ENCODE peak calls at places on chromosomes 11 and 22, in six cellular contexts. One of them, this sample, is unnamed.

GRCh38 chr11:777288-778255 is at the start of gene GATD1:
- DNase-seq in EL: peak
- DNase-seq in Right ventricle myocardium superior: peak
- DNase-seq in pancreas: peak
- DNase-seq in stimulated activated CD4-positive, alpha-beta T cell treated with anti-CD3 and anti-CD28 coated beads, Interleukin-4, amount 100 ng/mL, for 24 hours: peak
- DNase-seq in H1: peak
- DNase-seq in this sample: peak

GRCh38 chr11:65593518-65594414 is 1.8 kb downstream of the KCNK7 start:
- DNase-seq in EL: no peak
- DNase-seq in Right ventricle myocardium superior: peak
- DNase-seq in pancreas: no peak
- DNase-seq in stimulated activated CD4-positive, alpha-beta T cell treated with anti-CD3 and anti-CD28 coated beads, Interleukin-4, amount 100 ng/mL, for 24 hours: peak
- DNase-seq in H1: no peak
- DNase-seq in this sample: peak

GRCh38 chr11:128653828-128654231 is 40.0 kb upstream of the FLI1 start:
- DNase-seq in EL: peak
- DNase-seq in Right ventricle myocardium superior: peak
- DNase-seq in pancreas: peak
- DNase-seq in stimulated activated CD4-positive, alpha-beta T cell treated with anti-CD3 and anti-CD28 coated beads, Interleukin-4, amount 100 ng/mL, for 24 hours: no peak
- DNase-seq in H1: peak
- DNase-seq in this sample: peak

GRCh38 chr11:34859496-34859895 is 56.7 kb downstream of the APIP start:
- DNase-seq in EL: no peak
- DNase-seq in Right ventricle myocardium superior: no peak
- DNase-seq in pancreas: no peak
- DNase-seq in stimulated activated CD4-positive, alpha-beta T cell treated with anti-CD3 and anti-CD28 coated beads, Interleukin-4, amount 100 ng/mL, for 24 hours: no peak
- DNase-seq in H1: no peak
- DNase-seq in this sample: no peak

GRCh38 chr22:27149886-27150529 is 492.6 kb downstream of the MIAT start:
- DNase-seq in EL: no peak
- DNase-seq in Right ventricle myocardium superior: no peak
- DNase-seq in pancreas: no peak
- DNase-seq in stimulated activated CD4-positive, alpha-beta T cell treated with anti-CD3 and anti-CD28 coated beads, Interleukin-4, amount 100 ng/mL, for 24 hours: no peak
- DNase-seq in H1: no peak
- DNase-seq in this sample: no peak

GRCh38 chr11:36409152-36409713 is 100.8 kb downstream of the TRAF6 start:
- DNase-seq in EL: peak
- DNase-seq in Right ventricle myocardium superior: no peak
- DNase-seq in pancreas: no peak
- DNase-seq in stimulated activated CD4-positive, alpha-beta T cell treated with anti-CD3 and anti-CD28 coated beads, Interleukin-4, amount 100 ng/mL, for 24 hours: peak
- DNase-seq in H1: no peak
- DNase-seq in this sample: no peak

GRCh38 chr11:61890536-61891330 is 612 bp downstream of the FADS3 start:
- DNase-seq in EL: peak
- DNase-seq in Right ventricle myocardium superior: peak
- DNase-seq in pancreas: peak
- DNase-seq in stimulated activated CD4-positive, alpha-beta T cell treated with anti-CD3 and anti-CD28 coated beads, Interleukin-4, amount 100 ng/mL, for 24 hours: peak
- DNase-seq in H1: peak
- DNase-seq in this sample: peak

GRCh38 chr11:898160-898517 is 12.5 kb downstream of the CHID1 start:
- DNase-seq in EL: peak
- DNase-seq in Right ventricle myocardium superior: no peak
- DNase-seq in pancreas: no peak
- DNase-seq in stimulated activated CD4-positive, alpha-beta T cell treated with anti-CD3 and anti-CD28 coated beads, Interleukin-4, amount 100 ng/mL, for 24 hours: no peak
- DNase-seq in H1: no peak
- DNase-seq in this sample: no peak

GRCh38 chr11:92227954-92228935 is 3.6 kb downstream of the FAT3 start:
- DNase-seq in EL: peak
- DNase-seq in Right ventricle myocardium superior: no peak
- DNase-seq in pancreas: no peak
- DNase-seq in stimulated activated CD4-positive, alpha-beta T cell treated with anti-CD3 and anti-CD28 coated beads, Interleukin-4, amount 100 ng/mL, for 24 hours: no peak
- DNase-seq in H1: no peak
- DNase-seq in this sample: no peak

GRCh38 chr22:42294034-42294985 is 23.9 kb upstream of the TCF20 start:
- DNase-seq in EL: peak
- DNase-seq in Right ventricle myocardium superior: peak
- DNase-seq in pancreas: peak
- DNase-seq in stimulated activated CD4-positive, alpha-beta T cell treated with anti-CD3 and anti-CD28 coated beads, Interleukin-4, amount 100 ng/mL, for 24 hours: no peak
- DNase-seq in H1: peak
- DNase-seq in this sample: no peak

GRCh38 chr11:131977854-131978253 is 607.4 kb downstream of the NTM start:
- DNase-seq in EL: peak
- DNase-seq in Right ventricle myocardium superior: no peak
- DNase-seq in pancreas: no peak
- DNase-seq in stimulated activated CD4-positive, alpha-beta T cell treated with anti-CD3 and anti-CD28 coated beads, Interleukin-4, amount 100 ng/mL, for 24 hours: no peak
- DNase-seq in H1: no peak
- DNase-seq in this sample: no peak

GRCh38 chr11:10181811-10182210 is 112.2 kb downstream of the SBF2 start:
- DNase-seq in EL: peak
- DNase-seq in Right ventricle myocardium superior: no peak
- DNase-seq in pancreas: no peak
- DNase-seq in stimulated activated CD4-positive, alpha-beta T cell treated with anti-CD3 and anti-CD28 coated beads, Interleukin-4, amount 100 ng/mL, for 24 hours: no peak
- DNase-seq in H1: no peak
- DNase-seq in this sample: no peak

GRCh38 chr11:125971618-125972017 is 25.8 kb downstream of the VSIG10L2 start:
- DNase-seq in EL: no peak
- DNase-seq in Right ventricle myocardium superior: no peak
- DNase-seq in pancreas: no peak
- DNase-seq in stimulated activated CD4-positive, alpha-beta T cell treated with anti-CD3 and anti-CD28 coated beads, Interleukin-4, amount 100 ng/mL, for 24 hours: no peak
- DNase-seq in H1: no peak
- DNase-seq in this sample: no peak

GRCh38 chr22:36725366-36726006 is 21.9 kb upstream of the CACNG2 start:
- DNase-seq in EL: no peak
- DNase-seq in Right ventricle myocardium superior: no peak
- DNase-seq in pancreas: no peak
- DNase-seq in stimulated activated CD4-positive, alpha-beta T cell treated with anti-CD3 and anti-CD28 coated beads, Interleukin-4, amount 100 ng/mL, for 24 hours: no peak
- DNase-seq in H1: no peak
- DNase-seq in this sample: peak

GRCh38 chr11:57290288-57290687 is 34.5 kb downstream of the TNKS1BP1 start:
- DNase-seq in EL: peak
- DNase-seq in Right ventricle myocardium superior: no peak
- DNase-seq in pancreas: no peak
- DNase-seq in stimulated activated CD4-positive, alpha-beta T cell treated with anti-CD3 and anti-CD28 coated beads, Interleukin-4, amount 100 ng/mL, for 24 hours: no peak
- DNase-seq in H1: no peak
- DNase-seq in this sample: no peak

GRCh38 chr11:18321991-18322711 is at the start of the genes GTF2H1 and HPS5:
- DNase-seq in EL: peak
- DNase-seq in Right ventricle myocardium superior: peak
- DNase-seq in pancreas: peak
- DNase-seq in stimulated activated CD4-positive, alpha-beta T cell treated with anti-CD3 and anti-CD28 coated beads, Interleukin-4, amount 100 ng/mL, for 24 hours: peak
- DNase-seq in H1: peak
- DNase-seq in this sample: peak

GRCh38 chr22:27399161-27399560 is 402.4 kb downstream of the MN1 start:
- DNase-seq in EL: no peak
- DNase-seq in Right ventricle myocardium superior: no peak
- DNase-seq in pancreas: no peak
- DNase-seq in stimulated activated CD4-positive, alpha-beta T cell treated with anti-CD3 and anti-CD28 coated beads, Interleukin-4, amount 100 ng/mL, for 24 hours: no peak
- DNase-seq in H1: no peak
- DNase-seq in this sample: no peak

GRCh38 chr11:12818333-12819015 is 144.3 kb downstream of the TEAD1 start:
- DNase-seq in EL: peak
- DNase-seq in Right ventricle myocardium superior: peak
- DNase-seq in pancreas: no peak
- DNase-seq in stimulated activated CD4-positive, alpha-beta T cell treated with anti-CD3 and anti-CD28 coated beads, Interleukin-4, amount 100 ng/mL, for 24 hours: no peak
- DNase-seq in H1: no peak
- DNase-seq in this sample: no peak

GRCh38 chr11:8092587-8093424 is 11.8 kb downstream of the TUB start:
- DNase-seq in EL: peak
- DNase-seq in Right ventricle myocardium superior: peak
- DNase-seq in pancreas: no peak
- DNase-seq in stimulated activated CD4-positive, alpha-beta T cell treated with anti-CD3 and anti-CD28 coated beads, Interleukin-4, amount 100 ng/mL, for 24 hours: peak
- DNase-seq in H1: peak
- DNase-seq in this sample: peak

GRCh38 chr22:47094861-47095330 is 332.4 kb downstream of the TBC1D22A start:
- DNase-seq in EL: peak
- DNase-seq in Right ventricle myocardium superior: no peak
- DNase-seq in pancreas: no peak
- DNase-seq in stimulated activated CD4-positive, alpha-beta T cell treated with anti-CD3 and anti-CD28 coated beads, Interleukin-4, amount 100 ng/mL, for 24 hours: no peak
- DNase-seq in H1: no peak
- DNase-seq in this sample: no peak

This sample was measured in sigmoid colon.